ENCODE peak calls at places on chromosomes 3 and 15, in five cellular contexts. One of them, this sample, is unnamed.

GRCh38 chr3:127970966-127971592 is 56.0 kb downstream of the KBTBD12 start:
- DNase-seq in IMR-90: peak
- DNase-seq in neuronal stem cell: peak
- DNase-seq in H9: peak
- DNase-seq in mesenchymal stem cell: peak
- DNase-seq in this sample: peak

GRCh38 chr3:33648793-33649192 is 69.3 kb downstream of the CLASP2 start:
- DNase-seq in IMR-90: no peak
- DNase-seq in mesenchymal stem cell: no peak
- DNase-seq in H9: no peak
- DNase-seq in neuronal stem cell: no peak
- DNase-seq in this sample: no peak

GRCh38 chr3:43505351-43505750 is 116.5 kb downstream of the ANO10 start:
- DNase-seq in neuronal stem cell: no peak
- DNase-seq in mesenchymal stem cell: no peak
- DNase-seq in H9: no peak
- DNase-seq in IMR-90: peak
- DNase-seq in this sample: no peak

GRCh38 chr3:171160326-171160725 is 133.8 kb upstream of the SLC2A2 start:
- DNase-seq in neuronal stem cell: no peak
- DNase-seq in mesenchymal stem cell: no peak
- DNase-seq in IMR-90: no peak
- DNase-seq in H9: no peak
- DNase-seq in this sample: no peak

GRCh38 chr3:5431811-5432378 is 244.4 kb downstream of the EDEM1 start:
- DNase-seq in H9: no peak
- DNase-seq in IMR-90: no peak
- DNase-seq in mesenchymal stem cell: no peak
- DNase-seq in neuronal stem cell: no peak
- DNase-seq in this sample: no peak

GRCh38 chr3:66253790-66254620 is 33.2 kb downstream of the SLC25A26 start:
- DNase-seq in IMR-90: peak
- DNase-seq in H9: no peak
- DNase-seq in neuronal stem cell: peak
- DNase-seq in mesenchymal stem cell: peak
- DNase-seq in this sample: peak

GRCh38 chr3:161266731-161267150 is 45.6 kb downstream of the NMD3 start:
- DNase-seq in neuronal stem cell: no peak
- DNase-seq in H9: no peak
- DNase-seq in mesenchymal stem cell: peak
- DNase-seq in IMR-90: peak
- DNase-seq in this sample: no peak

GRCh38 chr15:42670441-42670840 is 66.5 kb downstream of the CDAN1 start:
- DNase-seq in mesenchymal stem cell: no peak
- DNase-seq in neuronal stem cell: no peak
- DNase-seq in IMR-90: no peak
- DNase-seq in H9: no peak
- DNase-seq in this sample: no peak

GRCh38 chr3:73733796-73734195 is 109.1 kb upstream of the PDZRN3 start:
- DNase-seq in IMR-90: no peak
- DNase-seq in neuronal stem cell: no peak
- DNase-seq in mesenchymal stem cell: no peak
- DNase-seq in H9: no peak
- DNase-seq in this sample: no peak

GRCh38 chr3:152574461-152575079 is 260.4 kb upstream of the P2RY1 start:
- DNase-seq in neuronal stem cell: peak
- DNase-seq in H9: no peak
- DNase-seq in mesenchymal stem cell: peak
- DNase-seq in IMR-90: peak
- DNase-seq in this sample: peak

GRCh38 chr3:127690823-127691452 is 18.2 kb downstream of the ABTB1 start:
- DNase-seq in IMR-90: peak
- DNase-seq in mesenchymal stem cell: peak
- DNase-seq in neuronal stem cell: no peak
- DNase-seq in H9: peak
- DNase-seq in this sample: peak

GRCh38 chr3:39911465-39912309 is 102.3 kb downstream of the MYRIP start:
- DNase-seq in mesenchymal stem cell: no peak
- DNase-seq in neuronal stem cell: no peak
- DNase-seq in IMR-90: no peak
- DNase-seq in H9: peak
- DNase-seq in this sample: peak

GRCh38 chr3:39915027-39915426 is 105.6 kb downstream of the MYRIP start:
- DNase-seq in neuronal stem cell: no peak
- DNase-seq in IMR-90: no peak
- DNase-seq in mesenchymal stem cell: no peak
- DNase-seq in H9: no peak
- DNase-seq in this sample: no peak

GRCh38 chr3:39920271-39920670 is 110.9 kb downstream of the MYRIP start:
- DNase-seq in H9: no peak
- DNase-seq in IMR-90: no peak
- DNase-seq in neuronal stem cell: no peak
- DNase-seq in mesenchymal stem cell: no peak
- DNase-seq in this sample: no peak

GRCh38 chr3:39919281-39919680 is 109.9 kb downstream of the MYRIP start:
- DNase-seq in IMR-90: no peak
- DNase-seq in H9: no peak
- DNase-seq in neuronal stem cell: no peak
- DNase-seq in mesenchymal stem cell: no peak
- DNase-seq in this sample: no peak

GRCh38 chr3:39917060-39917773 is 107.8 kb downstream of the MYRIP start:
- DNase-seq in IMR-90: no peak
- DNase-seq in H9: no peak
- DNase-seq in mesenchymal stem cell: no peak
- DNase-seq in neuronal stem cell: no peak
- DNase-seq in this sample: no peak
- H3K27ac ChIP-seq in IMR-90: no peak
- H3K27ac ChIP-seq in H9: no peak
- H3K27ac ChIP-seq in mesenchymal stem cell: no peak
- H3K27ac ChIP-seq in neuronal stem cell: no peak
- H3K27ac ChIP-seq in this sample: no peak

GRCh38 chr3:39106281-39107055 is 959 bp downstream of the GORASP1 start:
- DNase-seq in neuronal stem cell: no peak
- DNase-seq in H9: peak
- DNase-seq in IMR-90: peak
- DNase-seq in mesenchymal stem cell: peak
- DNase-seq in this sample: peak
- H3K4ac ChIP-seq in neuronal stem cell: no peak
- H3K4ac ChIP-seq in H9: no peak
- H3K4ac ChIP-seq in IMR-90: peak
- H3K4ac ChIP-seq in mesenchymal stem cell: peak
- H3K4ac ChIP-seq in this sample: no peak

GRCh38 chr15:88127477-88127799 is 129.1 kb downstream of the NTRK3 start:
- DNase-seq in neuronal stem cell: no peak
- DNase-seq in mesenchymal stem cell: no peak
- DNase-seq in H9: no peak
- DNase-seq in IMR-90: no peak
- DNase-seq in this sample: no peak
- H3K27ac ChIP-seq in neuronal stem cell: no peak
- H3K27ac ChIP-seq in mesenchymal stem cell: no peak
- H3K27ac ChIP-seq in H9: no peak
- H3K27ac ChIP-seq in IMR-90: no peak
- H3K27ac ChIP-seq in this sample: no peak

GRCh38 chr3:154765241-154765640 is 314.9 kb upstream of the MME start:
- DNase-seq in H9: no peak
- DNase-seq in IMR-90: no peak
- DNase-seq in mesenchymal stem cell: no peak
- DNase-seq in neuronal stem cell: no peak
- DNase-seq in this sample: no peak
- H3K4ac ChIP-seq in H9: no peak
- H3K4ac ChIP-seq in IMR-90: no peak
- H3K4ac ChIP-seq in mesenchymal stem cell: no peak
- H3K4ac ChIP-seq in neuronal stem cell: no peak
- H3K4ac ChIP-seq in this sample: no peak

DNA sequence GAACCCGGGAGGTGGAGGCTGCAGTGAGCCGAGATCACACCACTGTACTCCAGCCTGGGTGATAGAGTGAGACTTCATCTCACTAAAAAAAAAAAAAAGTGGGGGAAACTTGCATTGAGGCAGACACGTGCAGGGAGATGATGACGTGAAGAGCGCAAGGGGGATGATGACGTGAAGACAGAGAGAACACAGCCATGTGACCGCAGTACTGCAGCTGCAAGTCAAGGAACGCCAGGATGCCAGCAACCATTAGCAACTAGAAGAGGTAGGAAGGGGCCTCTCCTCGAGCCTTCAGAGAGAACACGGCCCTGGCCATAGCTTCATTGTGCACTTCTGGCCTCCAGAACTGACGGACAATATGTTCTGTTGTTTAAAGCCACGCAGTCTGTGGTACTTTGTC is 28.3 kb downstream of the RFT1 start:
- DNase-seq in mesenchymal stem cell: no peak
- DNase-seq in neuronal stem cell: no peak
- DNase-seq in IMR-90: no peak
- DNase-seq in H9: no peak
- DNase-seq in this sample: no peak
- H3K27ac ChIP-seq in mesenchymal stem cell: no peak
- H3K27ac ChIP-seq in neuronal stem cell: no peak
- H3K27ac ChIP-seq in IMR-90: no peak
- H3K27ac ChIP-seq in H9: no peak
- H3K27ac ChIP-seq in this sample: no peak

DNA sequence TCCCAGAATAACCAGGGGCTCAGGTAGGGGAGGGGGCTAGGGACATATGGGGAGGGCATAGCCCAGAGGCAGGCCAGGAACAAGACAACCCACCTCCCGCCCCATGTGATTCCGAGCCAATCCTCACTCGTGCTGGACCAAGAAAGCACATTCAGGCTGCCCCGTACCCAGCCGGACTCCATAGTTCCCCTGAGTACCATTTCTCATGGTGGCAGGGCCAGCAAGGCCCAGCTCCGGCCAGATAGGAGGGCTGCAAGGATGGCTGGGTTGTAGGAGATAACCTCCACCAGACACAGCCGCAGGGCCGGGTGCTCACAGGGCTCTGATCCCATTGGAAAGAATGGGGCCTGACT is 11.4 kb downstream of the SEMA7A start:
- DNase-seq in mesenchymal stem cell: no peak
- DNase-seq in H9: no peak
- DNase-seq in IMR-90: no peak
- DNase-seq in neuronal stem cell: no peak
- DNase-seq in this sample: no peak
- H3K4ac ChIP-seq in mesenchymal stem cell: no peak
- H3K4ac ChIP-seq in H9: no peak
- H3K4ac ChIP-seq in IMR-90: peak
- H3K4ac ChIP-seq in neuronal stem cell: no peak
- H3K4ac ChIP-seq in this sample: no peak

GRCh38 chr3:12585181-12585580 is 28.3 kb downstream of the MKRN2 start:
- DNase-seq in neuronal stem cell: no peak
- DNase-seq in IMR-90: no peak
- DNase-seq in mesenchymal stem cell: no peak
- DNase-seq in H9: no peak
- DNase-seq in this sample: no peak

GRCh38 chr3:12582730-12583129 is 25.8 kb downstream of the MKRN2 start:
- DNase-seq in IMR-90: no peak
- DNase-seq in H9: no peak
- DNase-seq in mesenchymal stem cell: no peak
- DNase-seq in neuronal stem cell: no peak
- DNase-seq in this sample: no peak

GRCh38 chr3:12584091-12584490 is 27.2 kb downstream of the MKRN2 start:
- DNase-seq in neuronal stem cell: no peak
- DNase-seq in mesenchymal stem cell: no peak
- DNase-seq in IMR-90: no peak
- DNase-seq in H9: no peak
- DNase-seq in this sample: no peak

GRCh38 chr3:12585970-12586369 is 29.1 kb downstream of the MKRN2 start:
- DNase-seq in IMR-90: no peak
- DNase-seq in H9: no peak
- DNase-seq in mesenchymal stem cell: no peak
- DNase-seq in neuronal stem cell: no peak
- DNase-seq in this sample: no peak

GRCh38 chr3:12583280-12583679 is 26.4 kb downstream of the MKRN2 start:
- DNase-seq in mesenchymal stem cell: no peak
- DNase-seq in neuronal stem cell: no peak
- DNase-seq in IMR-90: no peak
- DNase-seq in H9: no peak
- DNase-seq in this sample: no peak
- H3K27ac ChIP-seq in mesenchymal stem cell: no peak
- H3K27ac ChIP-seq in neuronal stem cell: no peak
- H3K27ac ChIP-seq in IMR-90: no peak
- H3K27ac ChIP-seq in H9: no peak
- H3K27ac ChIP-seq in this sample: no peak

DNA sequence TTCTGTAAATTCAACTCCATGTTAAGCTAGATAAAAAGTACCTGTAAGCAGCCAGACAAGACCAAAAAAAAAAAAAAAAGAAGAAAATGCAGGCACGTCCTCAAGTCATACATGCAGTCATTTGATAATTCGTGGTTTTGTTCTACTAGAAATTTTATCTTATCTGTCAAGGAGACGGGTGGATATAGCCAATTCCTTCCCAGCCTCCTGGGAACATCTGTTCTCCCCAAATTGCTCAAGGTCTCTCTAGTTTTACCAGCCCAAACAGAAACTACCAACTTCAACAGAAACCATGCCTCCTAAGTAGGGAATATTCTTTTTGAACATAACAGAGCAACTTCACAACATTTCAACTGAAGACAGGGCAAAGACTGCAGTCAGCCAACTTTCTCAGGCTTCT is 19.5 kb downstream of the RYK start:
- DNase-seq in IMR-90: no peak
- DNase-seq in H9: no peak
- DNase-seq in neuronal stem cell: no peak
- DNase-seq in mesenchymal stem cell: no peak
- DNase-seq in this sample: no peak
- H3K4ac ChIP-seq in IMR-90: no peak
- H3K4ac ChIP-seq in H9: no peak
- H3K4ac ChIP-seq in neuronal stem cell: no peak
- H3K4ac ChIP-seq in mesenchymal stem cell: no peak
- H3K4ac ChIP-seq in this sample: no peak

This sample was measured in mesendoderm.